ENCODE peak calls at places on chromosomes 11 and 22, in six cellular contexts. L is activated T-cell treated with anti-CD3 and anti-CD28 coated beads, Interleukin-2, amount 50 U/mL, for 72 hours; M is stimulated activated naive CD8-positive, alpha-beta T cell treated with anti-CD3 and anti-CD28 coated beads, Interleukin-15, amount 100 ng/mL, for 72 hours; Z is CD8-positive, alpha-beta T cell; R is activated T-helper 1 cell treated with anti-CD3 and anti-CD28 coated beads, Interleukin-2, amount 50 U/mL, for 16 hours; G is GM23248. Q is an unnamed sample.

GRCh38 chr11:68213555-68214172 is 568 bp upstream of the KMT5B start:
- DNase-seq in L (peak), M (peak), Z (peak), R (peak), G (peak), Q (peak)

GRCh38 chr11:35541621-35542375 is 16.4 kb upstream of the PAMR1 start:
- DNase-seq in L (no peak), M (no peak), Z (no peak), R (no peak), G (peak), Q (no peak)

GRCh38 chr22:35301370-35301874 is 1.7 kb downstream of the TOM1 start:
- DNase-seq in L (no peak), M (no peak), Z (no peak), R (no peak), G (peak), Q (no peak)

GRCh38 chr11:95231881-95232605 is 1.0 kb upstream of the SESN3 start:
- DNase-seq in L (peak), M (peak), Z (peak), R (peak), G (peak), Q (peak)

GRCh38 chr22:28547132-28547842 is 132.4 kb downstream of the TTC28 start:
- DNase-seq in L (no peak), M (no peak), Z (no peak), R (no peak), G (peak), Q (no peak)

GRCh38 chr11:60370252-60370810 is 8.0 kb upstream of the MS4A7 start:
- DNase-seq in L (no peak), M (no peak), Z (no peak), R (no peak), G (no peak), Q (no peak)

GRCh38 chr11:103322861-103323260 is 213.6 kb downstream of the DYNC2H1 start:
- DNase-seq in L (no peak), M (no peak), Z (no peak), R (no peak), G (no peak), Q (no peak)

GRCh38 chr22:21754523-21755128 is 19.0 kb upstream of the YPEL1 start:
- DNase-seq in L (no peak), M (no peak), Z (no peak), R (no peak), G (peak), Q (no peak)

GRCh38 chr22:42493393-42493792 is 26.2 kb downstream of the RRP7A start:
- DNase-seq in L (no peak), M (no peak), Z (no peak), R (no peak), G (no peak), Q (no peak)

GRCh38 chr11:100849914-100850235 is 162.8 kb downstream of the ARHGAP42 start:
- DNase-seq in L (no peak), M (no peak), Z (no peak), R (no peak), G (peak), Q (no peak)

GRCh38 chr22:44816141-44816540 is 63.8 kb downstream of the ARHGAP8 start:
- DNase-seq in L (no peak), M (no peak), Z (no peak), R (no peak), G (peak), Q (no peak)

GRCh38 chr22:23055448-23056179 is 14.7 kb upstream of the GNAZ start:
- DNase-seq in L (no peak), M (no peak), Z (no peak), R (no peak), G (no peak), Q (no peak)

GRCh38 chr11:66847461-66848232 is 4.4 kb downstream of the RCE1 start:
- DNase-seq in L (no peak), M (no peak), Z (no peak), R (no peak), G (no peak), Q (no peak)

GRCh38 chr11:75469785-75470405 is 36.9 kb upstream of the KLHL35 start:
- DNase-seq in L (no peak), M (no peak), Z (no peak), R (no peak), G (no peak), Q (no peak)

GRCh38 chr11:71396548-71397123 is 51.6 kb downstream of the DHCR7 start:
- DNase-seq in L (no peak), M (no peak), Z (no peak), R (no peak), G (no peak), Q (no peak)

GRCh38 chr11:118142081-118142480 is 10.5 kb downstream of the SCN4B start:
- DNase-seq in L (no peak), M (no peak), Z (no peak), R (no peak), G (peak), Q (no peak)

GRCh38 chr22:36052505-36052941 is 23.9 kb upstream of the RBFOX2 start:
- DNase-seq in L (peak), M (no peak), Z (no peak), R (no peak), G (peak), Q (no peak)

GRCh38 chr11:34758262-34758661 is 137.4 kb downstream of the EHF start:
- DNase-seq in L (no peak), M (no peak), Z (no peak), R (no peak), G (no peak), Q (no peak)

GRCh38 chr22:23237841-23238240 is 57.5 kb downstream of the BCR start:
- DNase-seq in L (peak), M (no peak), Z (no peak), R (peak), G (no peak), Q (no peak)

GRCh38 chr11:66275396-66275795 is 2.6 kb upstream of the CNIH2 start:
- DNase-seq in L (no peak), M (no peak), Z (no peak), R (no peak), G (no peak), Q (no peak)

GRCh38 chr22:17913705-17914282 is 110.6 kb downstream of the MICAL3 start:
- DNase-seq in L (no peak), M (no peak), Z (no peak), R (no peak), G (peak), Q (no peak)

GRCh38 chr11:126124284-126124683 is 61.6 kb upstream of the CDON start:
- DNase-seq in L (no peak), M (no peak), Z (no peak), R (no peak), G (no peak), Q (no peak)

GRCh38 chr11:64717268-64717578 is 5.8 kb downstream of the NRXN2 start:
- DNase-seq in L (no peak), M (no peak), Z (no peak), R (no peak), G (no peak), Q (no peak)

GRCh38 chr11:122375687-122376399 is 259.8 kb upstream of the BLID start:
- DNase-seq in L (peak), M (no peak), Z (no peak), R (no peak), G (peak), Q (no peak)

GRCh38 chr11:46554205-46555162 is 39.3 kb downstream of the AMBRA1 start:
- DNase-seq in L (no peak), M (no peak), Z (no peak), R (no peak), G (peak), Q (no peak)

GRCh38 chr11:12724301-12725046 is 50.3 kb downstream of the TEAD1 start:
- DNase-seq in L (no peak), M (no peak), Z (no peak), R (no peak), G (peak), Q (no peak)

GRCh38 chr11:63020671-63021255 is 5.1 kb upstream of the SLC22A8 start:
- DNase-seq in L (peak), M (peak), Z (no peak), R (no peak), G (no peak), Q (peak)

GRCh38 chr22:29956680-29957079 is 73.7 kb downstream of the MTMR3 start:
- DNase-seq in L (no peak), M (no peak), Z (no peak), R (no peak), G (no peak), Q (no peak)

GRCh38 chr22:28829358-28830181 is 29.2 kb upstream of the XBP1 start:
- DNase-seq in L (peak), M (peak), Z (peak), R (peak), G (peak), Q (peak)

GRCh38 chr11:117618956-117619355 is 178.1 kb downstream of the DSCAML1 start:
- DNase-seq in L (no peak), M (no peak), Z (no peak), R (no peak), G (no peak), Q (no peak)

GRCh38 chr11:126123686-126124085 is 61.0 kb upstream of the CDON start:
- DNase-seq in L (no peak), M (no peak), Z (no peak), R (no peak), G (no peak), Q (no peak)

GRCh38 chr11:45993438-45994064 is 71.1 kb downstream of the LARGE2 start:
- DNase-seq in L (no peak), M (no peak), Z (no peak), R (no peak), G (peak), Q (no peak)

GRCh38 chr22:31039393-31039792 is 41.7 kb upstream of the SMTN start:
- DNase-seq in L (no peak), M (no peak), Z (no peak), R (no peak), G (peak), Q (no peak)

GRCh38 chr11:124662111-124662510 is 11.4 kb downstream of the SIAE start:
- DNase-seq in L (no peak), M (no peak), Z (no peak), R (no peak), G (no peak), Q (no peak)

GRCh38 chr11:12094872-12095800 is 15.3 kb upstream of the MICAL2 start:
- DNase-seq in L (no peak), M (no peak), Z (no peak), R (no peak), G (no peak), Q (no peak)

GRCh38 chr11:100791873-100792272 is 104.8 kb downstream of the ARHGAP42 start:
- DNase-seq in L (no peak), M (no peak), Z (no peak), R (no peak), G (peak), Q (no peak)